ENCODE peak calls at places on chromosome 21, in four cellular contexts. Q, W, T and M are unnamed samples.

GRCh38 chr21:25732091-25732760 is 2.5 kb downstream of the ATP5PF start:
- DNase-seq in Q (no peak), W (no peak), T (no peak), M (no peak)

GRCh38 chr21:44708866-44709425 is 2.4 kb downstream of the TSPEAR start:
- DNase-seq in Q (no peak), W (no peak), T (no peak), M (no peak)

GRCh38 chr21:44344541-44345183 is 5.5 kb upstream of the CFAP410 start:
- DNase-seq in W (no peak), Q (no peak), T (no peak), M (no peak)

GRCh38 chr21:41713495-41714281 is 53.2 kb downstream of the RIPK4 start:
- DNase-seq in T (no peak), W (no peak), Q (no peak), M (no peak)

GRCh38 chr21:31895069-31895851 is 22.4 kb downstream of the HUNK start:
- DNase-seq in Q (no peak), T (no peak), W (no peak), M (no peak)

GRCh38 chr21:28810826-28811524 is 181.7 kb downstream of the LTN1 start:
- DNase-seq in Q (no peak), W (no peak), T (no peak), M (no peak)

GRCh38 chr21:35664683-35665082 is 395.6 kb downstream of the SETD4 start:
- DNase-seq in Q (peak; percentile 76), W (peak; percentile 13), T (no peak), M (no peak)

GRCh38 chr21:15514073-15514946 is 215.5 kb upstream of the USP25 start:
- DNase-seq in T (peak; percentile 46), W (no peak), Q (no peak), M (peak; percentile 6)

GRCh38 chr21:25370311-25370744 is 237.0 kb downstream of the MRPL39 start:
- DNase-seq in W (no peak), T (peak; percentile 40), Q (peak; percentile 97), M (no peak)

GRCh38 chr21:35651166-35651565 is 409.2 kb downstream of the SETD4 start:
- DNase-seq in W (no peak), T (no peak), Q (no peak), M (no peak)

GRCh38 chr21:28069446-28069845 is 923.2 kb downstream of the LTN1 start:
- DNase-seq in Q (peak; percentile 56), W (peak; percentile 27), T (peak; percentile 9), M (no peak)